ENCODE peak calls at places on chromosomes 13 and 19, in eight cellular contexts. I, J, T, Y, P, U, N and Z are unnamed samples.

GRCh38 chr13:21970918-21971317 is 300.0 kb downstream of the FGF9 start:
- DNase-seq in I (no peak), J (no peak), T (no peak), Y (no peak), P (no peak), U (no peak), N (no peak), Z (no peak)

GRCh38 chr13:110397445-110397844 is 90.4 kb downstream of the COL4A2 start:
- DNase-seq in I (no peak), J (no peak), T (no peak), Y (no peak), P (peak), U (peak), N (no peak), Z (no peak)

GRCh38 chr13:36341718-36342117 is 4.5 kb downstream of the SPART start:
- DNase-seq in I (no peak), J (no peak), T (no peak), Y (no peak), P (peak), U (no peak), N (no peak), Z (no peak)

GRCh38 chr13:50955807-50956206 is 46.2 kb downstream of the RNASEH2B start:
- DNase-seq in I (no peak), J (no peak), T (no peak), Y (no peak), P (no peak), U (no peak), N (no peak), Z (no peak)

GRCh38 chr13:38686635-38687245 is at the start of gene FREM2:
- DNase-seq in I (no peak), J (no peak), T (no peak), Y (no peak), P (peak), U (peak), N (no peak), Z (peak)

GRCh38 chr13:21043898-21044297 is 17.5 kb downstream of the LATS2 start:
- DNase-seq in I (no peak), J (no peak), T (no peak), Y (no peak), P (no peak), U (no peak), N (peak), Z (no peak)

GRCh38 chr13:80979035-80979641 is 638.2 kb upstream of the SPRY2 start:
- DNase-seq in I (peak), J (peak), T (no peak), Y (no peak), P (peak), U (peak), N (peak), Z (peak)

GRCh38 chr13:23679214-23679613 is 109.0 kb downstream of the TNFRSF19 start:
- DNase-seq in I (no peak), J (no peak), T (no peak), Y (no peak), P (peak), U (no peak), N (no peak), Z (no peak)

GRCh38 chr13:72696590-72696989 is 30.8 kb downstream of the MZT1 start:
- DNase-seq in I (no peak), J (peak), T (no peak), Y (no peak), P (peak), U (peak), N (no peak), Z (no peak)

GRCh38 chr19:6056801-6057650 is 53.3 kb downstream of the RFX2 start:
- DNase-seq in I (no peak), J (no peak), T (no peak), Y (no peak), P (peak), U (peak), N (peak), Z (peak)

GRCh38 chr13:48500652-48501197 is 32.2 kb downstream of the RCBTB2 start:
- DNase-seq in I (no peak), J (no peak), T (no peak), Y (no peak), P (peak), U (no peak), N (peak), Z (no peak)

GRCh38 chr13:36904219-36904618 is 15.8 kb downstream of the SMAD9 start:
- DNase-seq in I (no peak), J (no peak), T (no peak), Y (no peak), P (no peak), U (no peak), N (no peak), Z (no peak)

GRCh38 chr13:51584731-51585191 is 499 bp downstream of the WDFY2 start:
- DNase-seq in I (peak), J (peak), T (peak), Y (peak), P (peak), U (peak), N (no peak), Z (peak)

GRCh38 chr13:31119966-31120733 is 41.6 kb downstream of the HSPH1 start:
- DNase-seq in I (no peak), J (no peak), T (no peak), Y (no peak), P (no peak), U (no peak), N (no peak), Z (no peak)